ENCODE peak calls at places on chromosomes 7 and 10, in four cellular contexts. V is kidney glomerular epithelial cell, Y is posterior cingulate gyrus, D is RWPE1. Z is an unnamed sample.

GRCh38 chr10:52729259-52730104 is 43.1 kb downstream of the MBL2 start:
- DNase-seq in Y (no peak), D (peak), V (peak), Z (no peak)

GRCh38 chr10:113385021-113385975 is 167.6 kb upstream of the HABP2 start:
- DNase-seq in Y (peak), D (peak), V (peak), Z (peak)

GRCh38 chr7:158093156-158093796 is 494.3 kb downstream of the PTPRN2 start:
- DNase-seq in V (no peak), D (no peak), Y (no peak), Z (no peak)

GRCh38 chr7:150311711-150312110 is 11.4 kb upstream of the LRRC61 start:
- DNase-seq in V (no peak), Y (no peak), D (no peak), Z (no peak)

GRCh38 chr7:11833431-11833830 is 1.4 kb upstream of the THSD7A start:
- DNase-seq in D (no peak), Y (no peak), V (no peak), Z (no peak)

GRCh38 chr7:52639981-52640380 is 395.5 kb upstream of the POM121L12 start:
- DNase-seq in V (no peak), Y (no peak), D (no peak), Z (no peak)

GRCh38 chr10:68732651-68733050 is 11.6 kb downstream of the CCAR1 start:
- DNase-seq in D (no peak), V (no peak), Y (no peak), Z (no peak)

GRCh38 chr7:41425926-41426325 is 277.0 kb downstream of the INHBA start:
- DNase-seq in Y (no peak), V (peak), D (peak), Z (no peak)

GRCh38 chr7:150686030-150686626 is 622 bp downstream of the GIMAP2 start:
- DNase-seq in V (no peak), D (no peak), Y (no peak), Z (no peak)

GRCh38 chr7:33072471-33072870 is 9.9 kb upstream of the NT5C3A start:
- DNase-seq in V (peak), Y (no peak), D (peak), Z (no peak)

GRCh38 chr10:63072951-63073350 is 60.2 kb upstream of the NRBF2 start:
- DNase-seq in Y (no peak), V (no peak), D (no peak), Z (no peak)

GRCh38 chr7:67209256-67209655 is 212.6 kb downstream of the TYW1 start:
- DNase-seq in V (no peak), D (no peak), Y (no peak), Z (no peak)

GRCh38 chr7:130941322-130942210 is 207.6 kb upstream of the KLF14 start:
- DNase-seq in V (peak), D (no peak), Y (peak), Z (peak)

GRCh38 chr10:48466611-48467240 is 138.1 kb downstream of the ARHGAP22 start:
- DNase-seq in D (peak), Y (no peak), V (no peak), Z (no peak)

GRCh38 chr10:117536862-117537435 is 5.6 kb upstream of the EMX2 start:
- DNase-seq in D (no peak), Y (no peak), V (no peak), Z (no peak)

GRCh38 chr7:674454-675410 is 51.8 kb upstream of the DNAAF5 start:
- DNase-seq in Y (no peak), D (no peak), V (no peak), Z (no peak)

GRCh38 chr10:13712799-13713581 is 126.2 kb downstream of the PRPF18 start:
- DNase-seq in Y (peak), D (peak), V (peak), Z (no peak)

GRCh38 chr10:24858244-24858907 is 94.0 kb downstream of the PRTFDC1 start:
- DNase-seq in V (no peak), D (peak), Y (no peak), Z (no peak)

GRCh38 chr10:21989453-21990154 is 13.9 kb downstream of the DNAJC1 start:
- DNase-seq in D (peak), Y (peak), V (no peak), Z (peak)

GRCh38 chr7:55018361-55019328 is at the start of gene EGFR:
- DNase-seq in Y (peak), D (peak), V (peak), Z (no peak)

GRCh38 chr10:77919713-77920108 is 6.8 kb downstream of the DLG5 start:
- DNase-seq in D (peak), V (peak), Y (no peak), Z (no peak)

GRCh38 chr7:19408821-19409220 is 263.6 kb upstream of the FERD3L start:
- DNase-seq in D (no peak), V (no peak), Y (no peak), Z (no peak)